ENCODE peak calls at places on chromosomes 6 and 20, in nine cellular contexts. One of them, this sample, is unnamed.

GRCh38 chr6:12232339-12232738 is 57.8 kb upstream of the EDN1 start:
- DNase-seq in natural killer cell: no peak
- DNase-seq in uterus: no peak
- DNase-seq in HFF-Myc: no peak
- DNase-seq in activated CD8-positive, alpha-beta memory T cell treated with anti-CD3 and anti-CD28 coated beads for 4 hours: no peak
- DNase-seq in SW 1271: no peak
- DNase-seq in SK-MEL-5: no peak
- DNase-seq in GOT3: no peak
- DNase-seq in activated CD4-positive, CD25-positive, alpha-beta regulatory T cell treated with anti-CD3 and anti-CD28 coated beads, Interleukin-2, amount 50 U/mL, for 72 hours: no peak
- DNase-seq in this sample: peak

GRCh38 chr20:37706298-37706697 is 12.5 kb downstream of the CTNNBL1 start:
- DNase-seq in natural killer cell: no peak
- DNase-seq in uterus: no peak
- DNase-seq in HFF-Myc: no peak
- DNase-seq in activated CD8-positive, alpha-beta memory T cell treated with anti-CD3 and anti-CD28 coated beads for 4 hours: no peak
- DNase-seq in SW 1271: no peak
- DNase-seq in SK-MEL-5: no peak
- DNase-seq in GOT3: no peak
- DNase-seq in activated CD4-positive, CD25-positive, alpha-beta regulatory T cell treated with anti-CD3 and anti-CD28 coated beads, Interleukin-2, amount 50 U/mL, for 72 hours: no peak
- DNase-seq in this sample: no peak

GRCh38 chr6:67248077-67248476 is 1387.0 kb upstream of the ADGRB3 start:
- DNase-seq in natural killer cell: no peak
- DNase-seq in uterus: no peak
- DNase-seq in HFF-Myc: no peak
- DNase-seq in activated CD8-positive, alpha-beta memory T cell treated with anti-CD3 and anti-CD28 coated beads for 4 hours: no peak
- DNase-seq in SW 1271: no peak
- DNase-seq in SK-MEL-5: no peak
- DNase-seq in GOT3: no peak
- DNase-seq in activated CD4-positive, CD25-positive, alpha-beta regulatory T cell treated with anti-CD3 and anti-CD28 coated beads, Interleukin-2, amount 50 U/mL, for 72 hours: no peak
- DNase-seq in this sample: no peak

GRCh38 chr20:9903048-9903651 is 64.3 kb upstream of the PAK5 start:
- DNase-seq in natural killer cell: no peak
- DNase-seq in uterus: no peak
- DNase-seq in HFF-Myc: no peak
- DNase-seq in activated CD8-positive, alpha-beta memory T cell treated with anti-CD3 and anti-CD28 coated beads for 4 hours: no peak
- DNase-seq in SW 1271: no peak
- DNase-seq in SK-MEL-5: peak
- DNase-seq in GOT3: no peak
- DNase-seq in activated CD4-positive, CD25-positive, alpha-beta regulatory T cell treated with anti-CD3 and anti-CD28 coated beads, Interleukin-2, amount 50 U/mL, for 72 hours: no peak
- DNase-seq in this sample: peak

GRCh38 chr6:138805431-138805830 is 9.5 kb downstream of the ECT2L start:
- DNase-seq in natural killer cell: no peak
- DNase-seq in uterus: no peak
- DNase-seq in HFF-Myc: peak
- DNase-seq in activated CD8-positive, alpha-beta memory T cell treated with anti-CD3 and anti-CD28 coated beads for 4 hours: no peak
- DNase-seq in SW 1271: no peak
- DNase-seq in SK-MEL-5: no peak
- DNase-seq in GOT3: no peak
- DNase-seq in activated CD4-positive, CD25-positive, alpha-beta regulatory T cell treated with anti-CD3 and anti-CD28 coated beads, Interleukin-2, amount 50 U/mL, for 72 hours: no peak
- DNase-seq in this sample: peak

GRCh38 chr20:13082366-13082765 is 73.6 kb downstream of the SPTLC3 start:
- DNase-seq in natural killer cell: no peak
- DNase-seq in uterus: no peak
- DNase-seq in HFF-Myc: no peak
- DNase-seq in activated CD8-positive, alpha-beta memory T cell treated with anti-CD3 and anti-CD28 coated beads for 4 hours: no peak
- DNase-seq in SW 1271: no peak
- DNase-seq in SK-MEL-5: no peak
- DNase-seq in GOT3: no peak
- DNase-seq in activated CD4-positive, CD25-positive, alpha-beta regulatory T cell treated with anti-CD3 and anti-CD28 coated beads, Interleukin-2, amount 50 U/mL, for 72 hours: no peak
- DNase-seq in this sample: no peak

GRCh38 chr20:36856691-36857635 is 19.0 kb upstream of the TLDC2 start:
- DNase-seq in natural killer cell: no peak
- DNase-seq in uterus: no peak
- DNase-seq in HFF-Myc: no peak
- DNase-seq in activated CD8-positive, alpha-beta memory T cell treated with anti-CD3 and anti-CD28 coated beads for 4 hours: no peak
- DNase-seq in SW 1271: no peak
- DNase-seq in SK-MEL-5: no peak
- DNase-seq in GOT3: no peak
- DNase-seq in activated CD4-positive, CD25-positive, alpha-beta regulatory T cell treated with anti-CD3 and anti-CD28 coated beads, Interleukin-2, amount 50 U/mL, for 72 hours: no peak
- DNase-seq in this sample: peak

GRCh38 chr6:138430361-138431145 is 26.5 kb downstream of the HEBP2 start:
- DNase-seq in natural killer cell: no peak
- DNase-seq in uterus: no peak
- DNase-seq in HFF-Myc: no peak
- DNase-seq in activated CD8-positive, alpha-beta memory T cell treated with anti-CD3 and anti-CD28 coated beads for 4 hours: no peak
- DNase-seq in SW 1271: no peak
- DNase-seq in SK-MEL-5: no peak
- DNase-seq in GOT3: no peak
- DNase-seq in activated CD4-positive, CD25-positive, alpha-beta regulatory T cell treated with anti-CD3 and anti-CD28 coated beads, Interleukin-2, amount 50 U/mL, for 72 hours: no peak
- DNase-seq in this sample: no peak

GRCh38 chr6:54860739-54861138 is 14.2 kb downstream of the FAM83B start:
- DNase-seq in natural killer cell: no peak
- DNase-seq in uterus: no peak
- DNase-seq in HFF-Myc: peak
- DNase-seq in activated CD8-positive, alpha-beta memory T cell treated with anti-CD3 and anti-CD28 coated beads for 4 hours: no peak
- DNase-seq in SW 1271: no peak
- DNase-seq in SK-MEL-5: no peak
- DNase-seq in GOT3: no peak
- DNase-seq in activated CD4-positive, CD25-positive, alpha-beta regulatory T cell treated with anti-CD3 and anti-CD28 coated beads, Interleukin-2, amount 50 U/mL, for 72 hours: no peak
- DNase-seq in this sample: no peak

GRCh38 chr20:63703976-63704748 is 3.6 kb downstream of the ARFRP1 start:
- DNase-seq in natural killer cell: no peak
- DNase-seq in uterus: no peak
- DNase-seq in HFF-Myc: no peak
- DNase-seq in activated CD8-positive, alpha-beta memory T cell treated with anti-CD3 and anti-CD28 coated beads for 4 hours: no peak
- DNase-seq in SW 1271: no peak
- DNase-seq in SK-MEL-5: no peak
- DNase-seq in GOT3: no peak
- DNase-seq in activated CD4-positive, CD25-positive, alpha-beta regulatory T cell treated with anti-CD3 and anti-CD28 coated beads, Interleukin-2, amount 50 U/mL, for 72 hours: no peak
- DNase-seq in this sample: no peak

GRCh38 chr20:57652865-57653545 is 32.8 kb upstream of the ZBP1 start:
- DNase-seq in natural killer cell: no peak
- DNase-seq in uterus: peak
- DNase-seq in HFF-Myc: no peak
- DNase-seq in activated CD8-positive, alpha-beta memory T cell treated with anti-CD3 and anti-CD28 coated beads for 4 hours: no peak
- DNase-seq in SW 1271: no peak
- DNase-seq in SK-MEL-5: no peak
- DNase-seq in GOT3: no peak
- DNase-seq in activated CD4-positive, CD25-positive, alpha-beta regulatory T cell treated with anti-CD3 and anti-CD28 coated beads, Interleukin-2, amount 50 U/mL, for 72 hours: peak
- DNase-seq in this sample: no peak

GRCh38 chr20:59676126-59676876 is 72.0 kb downstream of the PHACTR3 start:
- DNase-seq in natural killer cell: no peak
- DNase-seq in uterus: no peak
- DNase-seq in HFF-Myc: no peak
- DNase-seq in activated CD8-positive, alpha-beta memory T cell treated with anti-CD3 and anti-CD28 coated beads for 4 hours: no peak
- DNase-seq in SW 1271: no peak
- DNase-seq in SK-MEL-5: no peak
- DNase-seq in GOT3: no peak
- DNase-seq in activated CD4-positive, CD25-positive, alpha-beta regulatory T cell treated with anti-CD3 and anti-CD28 coated beads, Interleukin-2, amount 50 U/mL, for 72 hours: no peak
- DNase-seq in this sample: no peak

GRCh38 chr6:133752129-133752528 is 136.8 kb upstream of the TCF21 start:
- DNase-seq in natural killer cell: no peak
- DNase-seq in uterus: no peak
- DNase-seq in HFF-Myc: no peak
- DNase-seq in activated CD8-positive, alpha-beta memory T cell treated with anti-CD3 and anti-CD28 coated beads for 4 hours: no peak
- DNase-seq in SW 1271: no peak
- DNase-seq in SK-MEL-5: no peak
- DNase-seq in GOT3: no peak
- DNase-seq in activated CD4-positive, CD25-positive, alpha-beta regulatory T cell treated with anti-CD3 and anti-CD28 coated beads, Interleukin-2, amount 50 U/mL, for 72 hours: no peak
- DNase-seq in this sample: no peak

GRCh38 chr20:62306440-62307187 is 3.8 kb downstream of the ADRM1 start:
- DNase-seq in natural killer cell: no peak
- DNase-seq in uterus: no peak
- DNase-seq in HFF-Myc: no peak
- DNase-seq in activated CD8-positive, alpha-beta memory T cell treated with anti-CD3 and anti-CD28 coated beads for 4 hours: no peak
- DNase-seq in SW 1271: no peak
- DNase-seq in SK-MEL-5: no peak
- DNase-seq in GOT3: no peak
- DNase-seq in activated CD4-positive, CD25-positive, alpha-beta regulatory T cell treated with anti-CD3 and anti-CD28 coated beads, Interleukin-2, amount 50 U/mL, for 72 hours: no peak
- DNase-seq in this sample: no peak

GRCh38 chr6:2891768-2892170 is 11.3 kb downstream of the SERPINB9 start:
- DNase-seq in natural killer cell: no peak
- DNase-seq in uterus: no peak
- DNase-seq in HFF-Myc: no peak
- DNase-seq in activated CD8-positive, alpha-beta memory T cell treated with anti-CD3 and anti-CD28 coated beads for 4 hours: no peak
- DNase-seq in SW 1271: no peak
- DNase-seq in SK-MEL-5: no peak
- DNase-seq in GOT3: no peak
- DNase-seq in activated CD4-positive, CD25-positive, alpha-beta regulatory T cell treated with anti-CD3 and anti-CD28 coated beads, Interleukin-2, amount 50 U/mL, for 72 hours: peak
- DNase-seq in this sample: no peak

GRCh38 chr6:157584036-157584435 is 203.0 kb downstream of the ZDHHC14 start:
- DNase-seq in natural killer cell: no peak
- DNase-seq in uterus: no peak
- DNase-seq in HFF-Myc: no peak
- DNase-seq in activated CD8-positive, alpha-beta memory T cell treated with anti-CD3 and anti-CD28 coated beads for 4 hours: no peak
- DNase-seq in SW 1271: no peak
- DNase-seq in SK-MEL-5: no peak
- DNase-seq in GOT3: no peak
- DNase-seq in activated CD4-positive, CD25-positive, alpha-beta regulatory T cell treated with anti-CD3 and anti-CD28 coated beads, Interleukin-2, amount 50 U/mL, for 72 hours: no peak
- DNase-seq in this sample: no peak

GRCh38 chr6:46628498-46628897 is 24.1 kb downstream of the CYP39A1 start:
- DNase-seq in natural killer cell: no peak
- DNase-seq in uterus: no peak
- DNase-seq in HFF-Myc: no peak
- DNase-seq in activated CD8-positive, alpha-beta memory T cell treated with anti-CD3 and anti-CD28 coated beads for 4 hours: no peak
- DNase-seq in SW 1271: no peak
- DNase-seq in SK-MEL-5: no peak
- DNase-seq in GOT3: no peak
- DNase-seq in activated CD4-positive, CD25-positive, alpha-beta regulatory T cell treated with anti-CD3 and anti-CD28 coated beads, Interleukin-2, amount 50 U/mL, for 72 hours: no peak
- DNase-seq in this sample: no peak

GRCh38 chr6:130574146-130574545 is 208.3 kb downstream of the TMEM200A start:
- DNase-seq in natural killer cell: no peak
- DNase-seq in uterus: no peak
- DNase-seq in HFF-Myc: peak
- DNase-seq in activated CD8-positive, alpha-beta memory T cell treated with anti-CD3 and anti-CD28 coated beads for 4 hours: no peak
- DNase-seq in SW 1271: no peak
- DNase-seq in SK-MEL-5: no peak
- DNase-seq in GOT3: no peak
- DNase-seq in activated CD4-positive, CD25-positive, alpha-beta regulatory T cell treated with anti-CD3 and anti-CD28 coated beads, Interleukin-2, amount 50 U/mL, for 72 hours: no peak
- DNase-seq in this sample: no peak

GRCh38 chr6:119467478-119468081 is 118.0 kb upstream of the MAN1A1 start:
- DNase-seq in natural killer cell: no peak
- DNase-seq in uterus: no peak
- DNase-seq in HFF-Myc: no peak
- DNase-seq in activated CD8-positive, alpha-beta memory T cell treated with anti-CD3 and anti-CD28 coated beads for 4 hours: no peak
- DNase-seq in SW 1271: no peak
- DNase-seq in SK-MEL-5: no peak
- DNase-seq in GOT3: no peak
- DNase-seq in activated CD4-positive, CD25-positive, alpha-beta regulatory T cell treated with anti-CD3 and anti-CD28 coated beads, Interleukin-2, amount 50 U/mL, for 72 hours: no peak
- DNase-seq in this sample: peak

GRCh38 chr6:2749972-2750600 is 636 bp downstream of the MYLK4 start:
- DNase-seq in natural killer cell: peak
- DNase-seq in uterus: peak
- DNase-seq in HFF-Myc: no peak
- DNase-seq in activated CD8-positive, alpha-beta memory T cell treated with anti-CD3 and anti-CD28 coated beads for 4 hours: peak
- DNase-seq in SW 1271: peak
- DNase-seq in SK-MEL-5: peak
- DNase-seq in GOT3: no peak
- DNase-seq in activated CD4-positive, CD25-positive, alpha-beta regulatory T cell treated with anti-CD3 and anti-CD28 coated beads, Interleukin-2, amount 50 U/mL, for 72 hours: peak
- DNase-seq in this sample: peak

GRCh38 chr6:105432797-105433196 is 29.9 kb upstream of the PREP start:
- DNase-seq in natural killer cell: no peak
- DNase-seq in uterus: no peak
- DNase-seq in HFF-Myc: peak
- DNase-seq in activated CD8-positive, alpha-beta memory T cell treated with anti-CD3 and anti-CD28 coated beads for 4 hours: no peak
- DNase-seq in SW 1271: peak
- DNase-seq in SK-MEL-5: no peak
- DNase-seq in GOT3: no peak
- DNase-seq in activated CD4-positive, CD25-positive, alpha-beta regulatory T cell treated with anti-CD3 and anti-CD28 coated beads, Interleukin-2, amount 50 U/mL, for 72 hours: no peak
- DNase-seq in this sample: peak

GRCh38 chr6:101114703-101115102 is 233.6 kb upstream of the ASCC3 start:
- DNase-seq in natural killer cell: no peak
- DNase-seq in uterus: no peak
- DNase-seq in HFF-Myc: peak
- DNase-seq in activated CD8-positive, alpha-beta memory T cell treated with anti-CD3 and anti-CD28 coated beads for 4 hours: no peak
- DNase-seq in SW 1271: peak
- DNase-seq in SK-MEL-5: peak
- DNase-seq in GOT3: no peak
- DNase-seq in activated CD4-positive, CD25-positive, alpha-beta regulatory T cell treated with anti-CD3 and anti-CD28 coated beads, Interleukin-2, amount 50 U/mL, for 72 hours: no peak
- DNase-seq in this sample: peak

GRCh38 chr6:81950877-81951276 is 198.4 kb upstream of the TENT5A start:
- DNase-seq in natural killer cell: no peak
- DNase-seq in uterus: no peak
- DNase-seq in HFF-Myc: peak
- DNase-seq in activated CD8-positive, alpha-beta memory T cell treated with anti-CD3 and anti-CD28 coated beads for 4 hours: no peak
- DNase-seq in SW 1271: no peak
- DNase-seq in SK-MEL-5: no peak
- DNase-seq in GOT3: no peak
- DNase-seq in activated CD4-positive, CD25-positive, alpha-beta regulatory T cell treated with anti-CD3 and anti-CD28 coated beads, Interleukin-2, amount 50 U/mL, for 72 hours: no peak
- DNase-seq in this sample: peak

GRCh38 chr6:13286185-13286584 is 42.2 kb downstream of the TBC1D7 start:
- DNase-seq in natural killer cell: no peak
- DNase-seq in uterus: no peak
- DNase-seq in HFF-Myc: no peak
- DNase-seq in activated CD8-positive, alpha-beta memory T cell treated with anti-CD3 and anti-CD28 coated beads for 4 hours: no peak
- DNase-seq in SW 1271: no peak
- DNase-seq in SK-MEL-5: peak
- DNase-seq in GOT3: no peak
- DNase-seq in activated CD4-positive, CD25-positive, alpha-beta regulatory T cell treated with anti-CD3 and anti-CD28 coated beads, Interleukin-2, amount 50 U/mL, for 72 hours: no peak
- DNase-seq in this sample: no peak